ENCODE peak calls at places on chromosome 1, in nine cellular contexts. T, L, O, X, A, D, S, Z and U are unnamed samples.

GRCh38 chr1:186304982-186305949 is 69.8 kb downstream of the TPR start:
- DNase-seq in L (peak), O (peak), A (peak), X (peak), S (peak), T (no peak), Z (no peak), D (no peak), U (peak)

GRCh38 chr1:161201828-161202712 is at the start of gene NDUFS2:
- DNase-seq in Z (peak), A (peak), S (peak), D (peak), T (peak), L (peak), X (peak), O (peak), U (peak)

GRCh38 chr1:107739183-107739582 is 225.8 kb downstream of the VAV3 start:
- DNase-seq in T (no peak), O (no peak), A (no peak), L (no peak), D (no peak), S (no peak), Z (no peak), X (no peak), U (no peak)

GRCh38 chr1:23103001-23103879 is 65.4 kb downstream of the LUZP1 start:
- DNase-seq in T (no peak), O (peak), D (peak), X (no peak), A (no peak), S (no peak), Z (no peak), L (no peak), U (peak)

GRCh38 chr1:247415423-247416361 is at the start of gene NLRP3:
- DNase-seq in O (peak), D (no peak), A (peak), X (peak), Z (peak), T (no peak), S (no peak), L (peak), U (peak)

GRCh38 chr1:11701551-11701961 is 10.0 kb downstream of the DRAXIN start:
- DNase-seq in A (no peak), X (no peak), S (no peak), L (no peak), O (no peak), T (no peak), Z (no peak), D (no peak), U (no peak)

GRCh38 chr1:75392278-75392677 is 218.6 kb downstream of the SLC44A5 start:
- DNase-seq in L (no peak), A (no peak), Z (no peak), S (no peak), D (no peak), T (no peak), O (no peak), X (no peak), U (no peak)

GRCh38 chr1:205565799-205566198 is 61.3 kb downstream of the CDK18 start:
- DNase-seq in L (no peak), T (no peak), X (no peak), D (peak), S (no peak), A (no peak), O (no peak), Z (no peak), U (no peak)

GRCh38 chr1:41650176-41650519 is 165.7 kb upstream of the EDN2 start:
- DNase-seq in L (no peak), X (peak), A (no peak), T (no peak), D (no peak), Z (no peak), S (no peak), O (no peak), U (peak)

GRCh38 chr1:236534164-236534651 is 10.4 kb downstream of the LGALS8 start:
- DNase-seq in Z (no peak), O (peak), L (no peak), A (peak), D (no peak), X (peak), T (no peak), S (no peak), U (peak)

GRCh38 chr1:207752456-207753132 is 740 bp downstream of the CD46 start:
- DNase-seq in S (peak), O (no peak), L (peak), D (peak), T (no peak), X (peak), A (peak), Z (no peak), U (peak)

GRCh38 chr1:158329807-158330206 is 1.5 kb downstream of the CD1B start:
- DNase-seq in L (peak), D (no peak), A (peak), S (no peak), O (no peak), X (no peak), T (no peak), Z (no peak), U (no peak)

GRCh38 chr1:117561551-117561950 is 44.3 kb upstream of the TENT5C start:
- DNase-seq in S (no peak), A (no peak), D (no peak), T (no peak), Z (no peak), X (no peak), O (no peak), L (no peak), U (no peak)

GRCh38 chr1:156717411-156717810 is 10.9 kb upstream of the METTL25B start:
- DNase-seq in S (no peak), D (no peak), Z (no peak), X (no peak), A (no peak), O (no peak), L (no peak), T (no peak), U (no peak)

GRCh38 chr1:238485062-238485905 is 594.6 kb upstream of the ZP4 start:
- DNase-seq in X (peak), L (peak), Z (no peak), T (no peak), A (peak), S (no peak), D (no peak), O (peak), U (peak)

GRCh38 chr1:98949606-98950005 is 55.1 kb downstream of the PLPPR5 start:
- DNase-seq in D (no peak), L (peak), O (no peak), A (no peak), X (peak), S (no peak), T (no peak), Z (no peak), U (peak)

GRCh38 chr1:78038071-78038470 is 7.7 kb upstream of the GIPC2 start:
- DNase-seq in D (no peak), X (peak), O (peak), S (no peak), T (no peak), Z (no peak), L (no peak), A (peak), U (peak)

GRCh38 chr1:25150998-25151397 is 81.3 kb downstream of the SYF2 start:
- DNase-seq in O (no peak), D (no peak), X (no peak), Z (no peak), A (no peak), S (no peak), L (no peak), T (no peak), U (no peak)

GRCh38 chr1:85894651-85895050 is 186.4 kb upstream of the ZNHIT6 start:
- DNase-seq in O (peak), T (no peak), D (no peak), X (peak), A (peak), L (peak), S (peak), Z (no peak), U (peak)

GRCh38 chr1:41672173-41672572 is 187.7 kb upstream of the EDN2 start:
- DNase-seq in O (peak), X (peak), S (no peak), Z (no peak), T (no peak), A (peak), D (no peak), L (no peak), U (peak)

GRCh38 chr1:10473145-10473765 is 926 bp upstream of the DFFA start:
- DNase-seq in D (no peak), T (no peak), S (no peak), O (no peak), X (no peak), A (no peak), L (no peak), Z (no peak), U (no peak)

GRCh38 chr1:20255666-20256065 is 35.0 kb upstream of the VWA5B1 start:
- DNase-seq in Z (no peak), D (peak), X (peak), T (no peak), A (peak), S (no peak), L (no peak), O (peak), U (peak)

GRCh38 chr1:199704231-199704630 is 323.3 kb upstream of the NR5A2 start:
- DNase-seq in D (no peak), A (no peak), Z (no peak), L (no peak), O (no peak), X (no peak), S (no peak), T (no peak), U (no peak)

GRCh38 chr1:153346067-153346723 is 2.4 kb downstream of the PGLYRP4 start:
- DNase-seq in A (no peak), D (peak), X (no peak), O (no peak), Z (no peak), L (no peak), T (no peak), S (no peak), U (no peak)

GRCh38 chr1:53071915-53072314 is 9.9 kb downstream of the PODN start:
- DNase-seq in Z (no peak), X (no peak), S (no peak), L (no peak), A (no peak), T (no peak), O (no peak), D (no peak), U (no peak)

GRCh38 chr1:82455342-82455741 is 654.6 kb downstream of the ADGRL2 start:
- DNase-seq in X (no peak), D (no peak), A (no peak), T (no peak), L (no peak), S (no peak), Z (no peak), O (no peak), U (no peak)

GRCh38 chr1:28104866-28105467 is 16.6 kb upstream of the EYA3 start:
- DNase-seq in D (peak), X (peak), L (peak), A (peak), S (peak), Z (no peak), O (peak), T (no peak), U (peak)

GRCh38 chr1:71667224-71667623 is 586.4 kb upstream of the ZRANB2 start:
- DNase-seq in O (peak), T (no peak), Z (no peak), A (peak), D (no peak), L (no peak), S (no peak), X (peak), U (peak)

GRCh38 chr1:7912743-7913557 is 27.7 kb downstream of the TNFRSF9 start:
- DNase-seq in S (no peak), D (peak), T (no peak), O (no peak), A (no peak), X (no peak), L (peak), Z (no peak), U (no peak)

GRCh38 chr1:229940689-229941088 is 126.3 kb upstream of the GALNT2 start:
- DNase-seq in A (no peak), L (no peak), X (peak), D (no peak), S (no peak), O (no peak), Z (no peak), T (no peak), U (no peak)

GRCh38 chr1:206635983-206636354 is 633 bp downstream of the DYRK3 start:
- DNase-seq in S (no peak), T (no peak), L (no peak), X (no peak), Z (no peak), O (peak), D (no peak), A (peak), U (no peak)

GRCh38 chr1:227760377-227760776 is 25.1 kb downstream of the SNAP47 start:
- DNase-seq in Z (no peak), O (no peak), S (no peak), T (no peak), L (no peak), D (no peak), X (no peak), A (no peak), U (no peak)

GRCh38 chr1:229664133-229664689 is 38.2 kb downstream of the URB2 start:
- DNase-seq in D (no peak), S (no peak), Z (no peak), L (no peak), O (no peak), X (no peak), T (no peak), A (peak), U (peak)

GRCh38 chr1:240800291-240800690 is 188.3 kb upstream of the GREM2 start:
- DNase-seq in T (no peak), X (peak), D (no peak), A (no peak), L (no peak), Z (no peak), S (no peak), O (no peak), U (no peak)

GRCh38 chr1:95671098-95671497 is 437.1 kb downstream of the RWDD3 start:
- DNase-seq in S (no peak), L (no peak), T (no peak), D (no peak), Z (no peak), X (no peak), O (no peak), A (no peak), U (no peak)

GRCh38 chr1:52002038-52002917 is 11.8 kb upstream of the RAB3B start:
- DNase-seq in X (peak), D (peak), A (peak), Z (no peak), O (peak), L (peak), S (no peak), T (no peak), U (peak)

GRCh38 chr1:214537219-214537618 is 14.2 kb downstream of the PTPN14 start:
- DNase-seq in A (peak), X (peak), L (no peak), T (no peak), O (no peak), D (no peak), S (no peak), Z (no peak), U (peak)

GRCh38 chr1:110873856-110874255 is 908 bp downstream of the CD53 start:
- DNase-seq in A (no peak), Z (no peak), D (no peak), S (no peak), L (no peak), T (no peak), O (no peak), X (no peak), U (no peak)

GRCh38 chr1:110874303-110875215 is 1.6 kb downstream of the CD53 start:
- DNase-seq in Z (no peak), X (no peak), S (no peak), O (no peak), L (no peak), T (no peak), D (no peak), A (no peak), U (no peak)

GRCh38 chr1:110872745-110873435 is at the start of gene CD53:
- DNase-seq in O (no peak), T (no peak), S (no peak), Z (no peak), L (no peak), D (peak), X (no peak), A (no peak), U (no peak)

GRCh38 chr1:110872366-110872744 is 593 bp upstream of the CD53 start:
- DNase-seq in X (no peak), A (no peak), T (no peak), Z (no peak), O (no peak), D (no peak), S (no peak), L (no peak), U (no peak)

GRCh38 chr1:110870721-110871388 is 2.1 kb upstream of the CD53 start:
- DNase-seq in L (peak), D (no peak), X (no peak), O (no peak), S (no peak), A (no peak), Z (no peak), T (no peak), U (no peak)
- TF ChIP-seq CTCF in L (no peak), D (no peak), X (no peak), O (no peak), S (no peak), A (no peak), Z (no peak), T (no peak), U (no peak)

GRCh38 chr1:32014199-32014936 is 700 bp downstream of the KHDRBS1 start:
- DNase-seq in L (peak), S (peak), D (peak), Z (peak), X (peak), T (no peak), O (peak), A (peak), U (peak)
- TF ChIP-seq CTCF in L (no peak), S (no peak), D (no peak), Z (no peak), X (no peak), T (no peak), O (no peak), A (no peak), U (no peak)

GRCh38 chr1:91406773-91407389 is 2.2 kb upstream of the HFM1 start:
- DNase-seq in L (peak), S (no peak), D (no peak), Z (no peak), A (peak), T (no peak), X (peak), O (peak), U (no peak)

GRCh38 chr1:91400133-91400725 is 4.4 kb downstream of the HFM1 start:
- DNase-seq in D (no peak), S (no peak), A (peak), L (peak), T (no peak), Z (no peak), X (peak), O (peak), U (no peak)

GRCh38 chr1:91402023-91402422 is 2.6 kb downstream of the HFM1 start:
- DNase-seq in A (peak), O (peak), T (no peak), D (no peak), Z (no peak), S (no peak), L (peak), X (peak), U (peak)

DNA sequence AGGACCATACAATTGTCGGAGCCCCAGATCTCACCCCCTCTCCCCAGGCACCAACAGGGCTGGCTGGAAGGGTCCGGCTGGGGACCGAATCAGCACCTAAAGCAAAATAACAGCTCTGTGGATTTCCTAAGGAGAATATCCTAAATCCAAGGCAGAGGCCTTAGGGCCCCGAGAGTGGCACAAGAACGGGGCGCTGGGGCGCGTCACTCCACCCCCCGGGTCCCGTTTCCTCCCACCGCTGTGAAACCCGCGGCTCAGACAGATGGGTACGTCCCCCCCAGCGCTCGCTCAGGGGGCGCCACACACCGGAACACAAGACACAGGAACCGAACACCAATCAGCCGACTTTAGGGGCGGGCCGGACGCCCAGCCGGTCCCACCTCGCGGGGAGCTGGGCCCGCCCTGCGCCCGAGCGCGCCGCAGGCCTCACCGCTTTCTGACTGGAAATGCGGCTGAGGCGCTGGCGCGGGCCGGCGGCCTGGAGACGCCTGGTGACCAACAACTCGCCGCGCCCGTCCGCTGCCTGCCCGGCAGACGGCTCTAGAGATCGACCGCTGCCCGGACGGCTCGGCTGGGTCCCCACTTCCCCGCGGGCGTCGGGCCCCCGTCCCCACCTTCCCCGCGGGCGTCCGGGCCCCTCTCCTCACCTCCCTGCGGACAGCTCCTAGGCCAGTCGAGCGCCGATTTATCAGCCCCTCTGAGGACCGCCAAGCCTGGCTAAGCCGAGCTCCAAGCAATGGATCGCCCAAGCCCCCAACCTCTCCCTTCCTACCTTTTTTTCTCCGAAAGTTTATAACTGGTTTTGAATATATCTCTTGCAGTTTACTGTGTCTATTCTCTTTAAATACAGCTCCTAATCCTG is at the start of gene HFM1:
- DNase-seq in X (peak), O (peak), T (no peak), L (peak), S (peak), Z (peak), D (peak), A (no peak), U (peak)
- TF ChIP-seq CTCF in X (no peak), O (no peak), T (no peak), L (peak), S (no peak), Z (peak), D (no peak), A (no peak), U (no peak)

GRCh38 chr1:226310637-226311195 is 1.8 kb upstream of the LIN9 start:
- DNase-seq in D (peak), X (no peak), S (no peak), L (no peak), T (no peak), O (no peak), A (peak), Z (no peak), U (no peak)

GRCh38 chr1:226308166-226308722 is 720 bp downstream of the LIN9 start:
- DNase-seq in T (no peak), O (no peak), L (peak), D (peak), S (no peak), Z (peak), A (no peak), X (no peak), U (no peak)

GRCh38 chr1:226310123-226310540 is 1.2 kb upstream of the LIN9 start:
- DNase-seq in O (no peak), L (peak), S (no peak), A (peak), X (no peak), D (peak), T (no peak), Z (no peak), U (no peak)

GRCh38 chr1:226308723-226309397 is at the start of gene LIN9:
- DNase-seq in S (peak), T (peak), L (peak), D (peak), Z (peak), A (peak), O (peak), X (peak), U (peak)

GRCh38 chr1:226309398-226310122 is 596 bp upstream of the LIN9 start:
- DNase-seq in T (no peak), O (peak), S (peak), A (peak), L (peak), X (peak), D (peak), Z (peak), U (peak)
- TF ChIP-seq CTCF in T (peak), O (peak), S (no peak), A (no peak), L (no peak), X (peak), D (no peak), Z (peak), U (no peak)

DNA sequence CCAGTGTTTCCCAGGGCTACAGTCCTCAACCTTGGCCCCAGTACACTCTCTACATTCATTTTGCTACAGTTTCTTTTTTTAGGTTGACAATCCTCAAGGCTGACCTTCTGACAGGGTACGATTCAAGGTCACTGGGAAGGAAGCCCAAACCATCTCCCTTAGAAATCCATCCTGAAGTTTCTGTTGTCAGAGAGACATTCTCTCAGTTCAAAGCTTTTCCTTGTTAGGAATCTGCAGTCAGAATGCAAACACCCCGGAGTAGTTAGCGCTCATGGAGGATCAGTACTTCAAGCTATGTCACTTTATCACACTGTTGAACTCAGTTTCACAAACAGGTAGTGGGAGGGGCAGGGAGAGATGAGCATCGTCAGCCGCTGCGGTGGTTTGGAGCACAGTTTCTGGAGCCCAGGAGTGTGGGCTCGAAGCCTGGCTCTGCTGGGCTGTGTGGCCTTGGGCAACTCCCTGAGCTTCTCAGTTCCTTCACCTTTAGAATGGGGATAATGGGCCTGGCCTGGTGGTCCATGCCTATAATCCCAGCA is 4.2 kb downstream of the SLC2A5 start:
- DNase-seq in L (no peak), X (no peak), A (no peak), Z (no peak), O (no peak), S (no peak), D (no peak), T (no peak), U (no peak)
- TF ChIP-seq CTCF in L (no peak), X (no peak), A (no peak), Z (no peak), O (no peak), S (no peak), D (no peak), T (no peak), U (no peak)